ENCODE peak calls at places on chromosome 12, in eight cellular contexts. R, C, S, O, Y, D, X and F are unnamed samples.

GRCh38 chr12:93029091-93029490 is 100.0 kb upstream of the EEA1 start:
- DNase-seq in R (no peak), C (no peak), S (no peak), O (no peak), Y (no peak), D (no peak), X (no peak), F (no peak)

GRCh38 chr12:48954781-48955501 is 2.3 kb downstream of the ARF3 start:
- DNase-seq in R (no peak), C (no peak), S (no peak), O (no peak), Y (no peak), D (no peak), X (no peak), F (no peak)

GRCh38 chr12:107990325-107990724 is 138.8 kb upstream of the WSCD2 start:
- DNase-seq in R (peak; percentile 66), C (peak; percentile 55), S (peak; percentile 24), O (peak; percentile 20), Y (no peak), D (no peak), X (peak; percentile 2), F (peak; percentile 36)

GRCh38 chr12:68896881-68897540 is 36.0 kb downstream of the CPM start:
- DNase-seq in R (no peak), C (no peak), S (no peak), O (no peak), Y (no peak), D (no peak), X (peak; percentile 13), F (peak; percentile 13)

GRCh38 chr12:96516472-96517417 is 27.4 kb downstream of the CFAP54 start:
- DNase-seq in R (peak; percentile 80), C (peak; percentile 81), S (peak; percentile 92), O (peak; percentile 73), Y (peak; percentile 57), D (peak; percentile 3), X (peak; percentile 72), F (peak; percentile 87)

GRCh38 chr12:34354239-34355200 is 332.2 kb downstream of the ALG10 start:
- DNase-seq in R (no peak), C (no peak), S (no peak), O (no peak), Y (no peak), D (no peak), X (no peak), F (no peak)

GRCh38 chr12:121202407-121203355 is 7.2 kb upstream of the P2RX4 start:
- DNase-seq in R (no peak), C (no peak), S (no peak), O (no peak), Y (peak; percentile 56), D (no peak), X (peak; percentile 42), F (no peak)

GRCh38 chr12:68530965-68531364 is 79.7 kb upstream of the RAP1B start:
- DNase-seq in R (no peak), C (peak; percentile 7), S (peak; percentile 87), O (no peak), Y (no peak), D (no peak), X (peak; percentile 77), F (no peak)

GRCh38 chr12:74945771-74946198 is 263.9 kb downstream of the KCNC2 start:
- DNase-seq in R (no peak), C (no peak), S (no peak), O (no peak), Y (no peak), D (no peak), X (no peak), F (no peak)

GRCh38 chr12:78645956-78646355 is 218.6 kb upstream of the SYT1 start:
- DNase-seq in R (no peak), C (no peak), S (peak; percentile 74), O (no peak), Y (no peak), D (no peak), X (peak; percentile 10), F (no peak)

GRCh38 chr12:71152838-71153237 is 5.0 kb downstream of the TSPAN8 start:
- DNase-seq in R (no peak), C (no peak), S (no peak), O (no peak), Y (no peak), D (no peak), X (no peak), F (peak; percentile 1)

GRCh38 chr12:54389536-54390175 is 5.1 kb upstream of the ZNF385A start:
- DNase-seq in R (no peak), C (no peak), S (no peak), O (no peak), Y (no peak), D (no peak), X (no peak), F (no peak)

GRCh38 chr12:15892645-15893259 is 10.6 kb downstream of the STRAP start:
- DNase-seq in R (no peak), C (no peak), S (no peak), O (no peak), Y (no peak), D (no peak), X (no peak), F (no peak)

GRCh38 chr12:109154485-109155438 is 38.4 kb downstream of the ACACB start:
- DNase-seq in R (peak; percentile 78), C (peak; percentile 84), S (peak; percentile 93), O (peak; percentile 70), Y (peak; percentile 6), D (peak; percentile 75), X (peak; percentile 73), F (peak; percentile 76)

GRCh38 chr12:124506145-124506831 is 61.1 kb downstream of the NCOR2 start:
- DNase-seq in R (no peak), C (peak; percentile 77), S (peak; percentile 69), O (no peak), Y (peak; percentile 81), D (no peak), X (peak; percentile 38), F (no peak)

GRCh38 chr12:45259732-45260480 is 44.0 kb downstream of the ANO6 start:
- DNase-seq in R (no peak), C (no peak), S (peak; percentile 75), O (no peak), Y (no peak), D (no peak), X (peak; percentile 75), F (peak; percentile 50)

GRCh38 chr12:112456029-112456428 is 37.3 kb downstream of the PTPN11 start:
- DNase-seq in R (no peak), C (no peak), S (no peak), O (no peak), Y (no peak), D (no peak), X (no peak), F (no peak)

GRCh38 chr12:64998327-64999156 is 122.6 kb downstream of the WIF1 start:
- DNase-seq in R (no peak), C (peak; percentile 8), S (no peak), O (no peak), Y (no peak), D (no peak), X (no peak), F (no peak)